ENCODE peak calls at places on chromosomes 4 and X, in five cellular contexts. One of them, this sample, is unnamed.
A peak's percentile ranks its signal among the peaks of the same experiment; 100 is the strongest.

GRCh38 chr4:123858465-123858864 is 461.9 kb downstream of the SPRY1 start:
- DNase-seq in heart right ventricle: no peak
- DNase-seq in hepatocyte: no peak
- DNase-seq in right lobe of liver: no peak
- DNase-seq in CD8-positive, alpha-beta T cell: no peak
- DNase-seq in this sample: no peak

GRCh38 chr4:48103483-48104139 is 30.4 kb downstream of the TXK start:
- DNase-seq in heart right ventricle: no peak
- DNase-seq in hepatocyte: no peak
- DNase-seq in right lobe of liver: no peak
- DNase-seq in CD8-positive, alpha-beta T cell: no peak
- DNase-seq in this sample: no peak

GRCh38 chrX:107135076-107135964 is 16.7 kb upstream of the RBM41 start:
- DNase-seq in CD8-positive, alpha-beta T cell: no peak
- DNase-seq in right lobe of liver: no peak
- DNase-seq in hepatocyte: no peak
- DNase-seq in heart right ventricle: no peak
- DNase-seq in this sample: no peak

GRCh38 chrX:23779025-23779424 is 3.9 kb upstream of the SAT1 start:
- DNase-seq in hepatocyte: no peak
- DNase-seq in CD8-positive, alpha-beta T cell: no peak
- DNase-seq in right lobe of liver: no peak
- DNase-seq in heart right ventricle: no peak
- DNase-seq in this sample: no peak

GRCh38 chrX:105618393-105619101 is 203.8 kb upstream of the NRK start:
- DNase-seq in hepatocyte: no peak
- DNase-seq in heart right ventricle: no peak
- DNase-seq in right lobe of liver: no peak
- DNase-seq in CD8-positive, alpha-beta T cell: no peak
- DNase-seq in this sample: no peak

GRCh38 chrX:9285342-9285771 is 179.5 kb upstream of the TBL1X start:
- DNase-seq in right lobe of liver: no peak
- DNase-seq in heart right ventricle: no peak
- DNase-seq in CD8-positive, alpha-beta T cell: peak; percentile 0
- DNase-seq in hepatocyte: no peak
- DNase-seq in this sample: no peak

GRCh38 chrX:21481761-21482160 is 107.5 kb downstream of the CNKSR2 start:
- DNase-seq in hepatocyte: no peak
- DNase-seq in CD8-positive, alpha-beta T cell: no peak
- DNase-seq in right lobe of liver: no peak
- DNase-seq in heart right ventricle: no peak
- DNase-seq in this sample: no peak

GRCh38 chrX:74781507-74782034 is 143.7 kb downstream of the NEXMIF start:
- DNase-seq in hepatocyte: no peak
- DNase-seq in right lobe of liver: no peak
- DNase-seq in CD8-positive, alpha-beta T cell: no peak
- DNase-seq in heart right ventricle: no peak
- DNase-seq in this sample: no peak

GRCh38 chrX:18406531-18407266 is 18.7 kb upstream of the CDKL5 start:
- DNase-seq in hepatocyte: no peak
- DNase-seq in CD8-positive, alpha-beta T cell: no peak
- DNase-seq in heart right ventricle: no peak
- DNase-seq in right lobe of liver: no peak
- DNase-seq in this sample: no peak

GRCh38 chr4:4574792-4575191 is 32.9 kb upstream of the STX18 start:
- DNase-seq in right lobe of liver: no peak
- DNase-seq in hepatocyte: peak; percentile 87
- DNase-seq in heart right ventricle: peak; percentile 65
- DNase-seq in CD8-positive, alpha-beta T cell: no peak
- DNase-seq in this sample: peak; percentile 50

GRCh38 chrX:31268359-31268758 is 196.5 kb upstream of the FTHL17 start:
- DNase-seq in right lobe of liver: no peak
- DNase-seq in CD8-positive, alpha-beta T cell: no peak
- DNase-seq in hepatocyte: no peak
- DNase-seq in heart right ventricle: no peak
- DNase-seq in this sample: no peak

GRCh38 chrX:113959912-113960626 is 623.8 kb upstream of the HTR2C start:
- DNase-seq in CD8-positive, alpha-beta T cell: no peak
- DNase-seq in heart right ventricle: no peak
- DNase-seq in right lobe of liver: no peak
- DNase-seq in hepatocyte: no peak
- DNase-seq in this sample: no peak

GRCh38 chrX:123975180-123975579 is 13.7 kb downstream of the STAG2 start:
- DNase-seq in hepatocyte: no peak
- DNase-seq in heart right ventricle: no peak
- DNase-seq in right lobe of liver: no peak
- DNase-seq in CD8-positive, alpha-beta T cell: no peak
- DNase-seq in this sample: no peak

GRCh38 chr4:96164814-96165351 is 325.0 kb downstream of the PDHA2 start:
- DNase-seq in CD8-positive, alpha-beta T cell: no peak
- DNase-seq in right lobe of liver: no peak
- DNase-seq in heart right ventricle: no peak
- DNase-seq in hepatocyte: no peak
- DNase-seq in this sample: no peak

GRCh38 chrX:24149346-24150050 is at the start of gene ZFX:
- DNase-seq in right lobe of liver: peak; percentile 69
- DNase-seq in hepatocyte: peak; percentile 77
- DNase-seq in CD8-positive, alpha-beta T cell: peak; percentile 51
- DNase-seq in heart right ventricle: peak; percentile 49
- DNase-seq in this sample: peak; percentile 74

GRCh38 chrX:150896632-150897031 is 1.8 kb downstream of the CD99L2 start:
- DNase-seq in heart right ventricle: no peak
- DNase-seq in CD8-positive, alpha-beta T cell: no peak
- DNase-seq in hepatocyte: no peak
- DNase-seq in right lobe of liver: no peak
- DNase-seq in this sample: no peak

GRCh38 chr4:109801099-109801789 is 555 bp downstream of the CFI start:
- DNase-seq in right lobe of liver: no peak
- DNase-seq in heart right ventricle: no peak
- DNase-seq in CD8-positive, alpha-beta T cell: no peak
- DNase-seq in hepatocyte: no peak
- DNase-seq in this sample: no peak

GRCh38 chrX:116436358-116436816 is at the start of gene SLC6A14:
- DNase-seq in right lobe of liver: no peak
- DNase-seq in CD8-positive, alpha-beta T cell: no peak
- DNase-seq in hepatocyte: peak; percentile 18
- DNase-seq in heart right ventricle: no peak
- DNase-seq in this sample: no peak

GRCh38 chr4:68906238-68907137 is 45.1 kb downstream of the UGT2A3 start:
- DNase-seq in hepatocyte: peak; percentile 30
- DNase-seq in CD8-positive, alpha-beta T cell: no peak
- DNase-seq in heart right ventricle: no peak
- DNase-seq in right lobe of liver: peak; percentile 58
- DNase-seq in this sample: no peak

GRCh38 chr4:83535945-83536648 is at the start of gene GPAT3:
- DNase-seq in heart right ventricle: peak; percentile 77
- DNase-seq in hepatocyte: peak; percentile 84
- DNase-seq in CD8-positive, alpha-beta T cell: peak; percentile 45
- DNase-seq in right lobe of liver: peak; percentile 96
- DNase-seq in this sample: peak; percentile 75

GRCh38 chrX:115561605-115562491 is 874 bp downstream of the PLS3 start:
- DNase-seq in CD8-positive, alpha-beta T cell: no peak
- DNase-seq in heart right ventricle: peak; percentile 38
- DNase-seq in hepatocyte: peak; percentile 80
- DNase-seq in right lobe of liver: peak; percentile 51
- DNase-seq in this sample: peak; percentile 60

GRCh38 chrX:109299091-109299490 is 182.8 kb downstream of the GUCY2F start:
- DNase-seq in heart right ventricle: no peak
- DNase-seq in right lobe of liver: no peak
- DNase-seq in hepatocyte: no peak
- DNase-seq in CD8-positive, alpha-beta T cell: no peak
- DNase-seq in this sample: no peak

GRCh38 chrX:95764972-95765451 is 919.6 kb upstream of the DIAPH2 start:
- DNase-seq in CD8-positive, alpha-beta T cell: no peak
- DNase-seq in hepatocyte: peak; percentile 75
- DNase-seq in heart right ventricle: peak; percentile 2
- DNase-seq in right lobe of liver: peak; percentile 35
- DNase-seq in this sample: no peak

GRCh38 chr4:52585379-52585778 is 73.7 kb downstream of the USP46 start:
- DNase-seq in right lobe of liver: no peak
- DNase-seq in heart right ventricle: no peak
- DNase-seq in hepatocyte: no peak
- DNase-seq in CD8-positive, alpha-beta T cell: no peak
- DNase-seq in this sample: no peak

GRCh38 chrX:20116087-20116574 is 576 bp downstream of the MAP7D2 start:
- DNase-seq in right lobe of liver: no peak
- DNase-seq in hepatocyte: no peak
- DNase-seq in heart right ventricle: no peak
- DNase-seq in CD8-positive, alpha-beta T cell: no peak
- DNase-seq in this sample: no peak

GRCh38 chr4:112075129-112075753 is 70.0 kb upstream of the FAM241A start:
- DNase-seq in CD8-positive, alpha-beta T cell: no peak
- DNase-seq in right lobe of liver: no peak
- DNase-seq in hepatocyte: peak; percentile 67
- DNase-seq in heart right ventricle: no peak
- DNase-seq in this sample: no peak

GRCh38 chr4:13933163-13933562 is 305.6 kb upstream of the BOD1L1 start:
- DNase-seq in hepatocyte: peak; percentile 39
- DNase-seq in heart right ventricle: no peak
- DNase-seq in CD8-positive, alpha-beta T cell: no peak
- DNase-seq in right lobe of liver: no peak
- DNase-seq in this sample: no peak

GRCh38 chr4:24473309-24473721 is 111.0 kb downstream of the DHX15 start:
- DNase-seq in CD8-positive, alpha-beta T cell: no peak
- DNase-seq in right lobe of liver: no peak
- DNase-seq in heart right ventricle: peak; percentile 28
- DNase-seq in hepatocyte: peak; percentile 57
- DNase-seq in this sample: peak; percentile 23

GRCh38 chr4:123072060-123072459 is 149.7 kb upstream of the NUDT6 start:
- DNase-seq in right lobe of liver: no peak
- DNase-seq in heart right ventricle: no peak
- DNase-seq in CD8-positive, alpha-beta T cell: no peak
- DNase-seq in hepatocyte: no peak
- DNase-seq in this sample: no peak

GRCh38 chr4:164221631-164222030 is 532.3 kb upstream of the SMIM31 start:
- DNase-seq in right lobe of liver: no peak
- DNase-seq in heart right ventricle: no peak
- DNase-seq in CD8-positive, alpha-beta T cell: no peak
- DNase-seq in hepatocyte: no peak
- DNase-seq in this sample: no peak

GRCh38 chrX:129726307-129727111 is 12.3 kb upstream of the XPNPEP2 start:
- DNase-seq in right lobe of liver: peak; percentile 66
- DNase-seq in heart right ventricle: peak; percentile 64
- DNase-seq in hepatocyte: peak; percentile 76
- DNase-seq in CD8-positive, alpha-beta T cell: peak; percentile 8
- DNase-seq in this sample: peak; percentile 42

GRCh38 chr4:883377-884095 is 48.6 kb downstream of the GAK start:
- DNase-seq in heart right ventricle: no peak
- DNase-seq in CD8-positive, alpha-beta T cell: no peak
- DNase-seq in hepatocyte: no peak
- DNase-seq in right lobe of liver: no peak
- DNase-seq in this sample: no peak

GRCh38 chrX:53247928-53248327 is 22.9 kb upstream of the KDM5C start:
- DNase-seq in heart right ventricle: no peak
- DNase-seq in hepatocyte: no peak
- DNase-seq in CD8-positive, alpha-beta T cell: no peak
- DNase-seq in right lobe of liver: no peak
- DNase-seq in this sample: no peak

GRCh38 chr4:93203708-93204107 is 624.8 kb upstream of the ATOH1 start:
- DNase-seq in right lobe of liver: no peak
- DNase-seq in hepatocyte: peak; percentile 6
- DNase-seq in CD8-positive, alpha-beta T cell: no peak
- DNase-seq in heart right ventricle: no peak
- DNase-seq in this sample: no peak

GRCh38 chr4:34469518-34469917 is 1774.8 kb downstream of the ARAP2 start:
- DNase-seq in hepatocyte: no peak
- DNase-seq in CD8-positive, alpha-beta T cell: no peak
- DNase-seq in right lobe of liver: no peak
- DNase-seq in heart right ventricle: no peak
- DNase-seq in this sample: no peak

GRCh38 chr4:56658410-56659003 is 22.6 kb downstream of the HOPX start:
- DNase-seq in heart right ventricle: no peak
- DNase-seq in right lobe of liver: no peak
- DNase-seq in CD8-positive, alpha-beta T cell: no peak
- DNase-seq in hepatocyte: no peak
- DNase-seq in this sample: no peak
- H3K27me3 ChIP-seq in heart right ventricle: peaks cover 45% of the 10 kb centered on the region
- H3K27me3 ChIP-seq in right lobe of liver: no peaks in the 10 kb centered on the region
- H3K27me3 ChIP-seq in CD8-positive, alpha-beta T cell: no peaks in the 10 kb centered on the region
- H3K27me3 ChIP-seq in hepatocyte: peaks cover 53% of the 10 kb centered on the region
- H3K27me3 ChIP-seq in this sample: no peaks in the 10 kb centered on the region

DNA sequence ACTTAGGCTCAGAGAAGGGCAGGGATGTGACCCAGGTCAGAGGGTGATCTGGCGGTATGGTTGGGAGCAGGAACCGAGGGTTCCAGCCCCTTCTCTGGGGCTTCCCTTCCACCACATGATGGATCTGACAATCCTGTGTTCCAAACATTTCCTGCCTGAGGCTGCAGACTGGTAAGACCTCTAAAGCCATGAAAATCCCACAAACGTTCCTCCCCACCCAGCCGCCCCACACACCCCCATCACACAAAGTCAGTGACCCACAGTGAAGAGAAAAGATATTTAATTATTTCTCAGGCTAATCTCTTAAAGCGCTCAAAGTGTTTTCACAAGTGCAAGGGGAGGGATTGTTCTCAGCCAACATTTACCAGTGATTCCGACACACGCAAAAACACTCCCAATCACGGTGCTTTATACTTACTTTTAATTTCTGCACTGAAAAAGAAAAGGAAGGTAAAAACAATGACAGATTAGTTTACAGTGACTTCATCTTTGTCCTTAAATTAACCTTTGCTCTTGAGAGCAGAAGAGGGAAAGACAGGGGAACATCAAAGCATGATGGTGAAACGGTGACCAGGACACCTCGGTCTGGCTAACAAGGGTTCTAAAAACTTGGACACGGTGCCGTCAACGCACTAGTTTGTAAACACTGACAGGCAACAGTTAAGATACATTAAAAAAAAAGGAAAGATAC is 42.4 kb downstream of the WDR1 start:
- DNase-seq in hepatocyte: no peak
- DNase-seq in CD8-positive, alpha-beta T cell: no peak
- DNase-seq in heart right ventricle: no peak
- DNase-seq in right lobe of liver: peak; percentile 43
- DNase-seq in this sample: peak; percentile 7
- H3K36me3 ChIP-seq in hepatocyte: no peaks in the 10 kb centered on the region
- H3K36me3 ChIP-seq in CD8-positive, alpha-beta T cell: peaks cover 58% of the 10 kb centered on the region
- H3K36me3 ChIP-seq in heart right ventricle: peaks cover 93% of the 10 kb centered on the region
- H3K36me3 ChIP-seq in right lobe of liver: peaks cover 45% of the 10 kb centered on the region
- H3K36me3 ChIP-seq in this sample: no peaks in the 10 kb centered on the region

GRCh38 chr4:82049294-82049693 is 324.5 kb downstream of the HNRNPD start:
- DNase-seq in CD8-positive, alpha-beta T cell: no peak
- DNase-seq in right lobe of liver: no peak
- DNase-seq in heart right ventricle: no peak
- DNase-seq in hepatocyte: no peak
- DNase-seq in this sample: no peak
- H3K27me3 ChIP-seq in CD8-positive, alpha-beta T cell: no peaks in the 10 kb centered on the region
- H3K27me3 ChIP-seq in right lobe of liver: no peaks in the 10 kb centered on the region
- H3K27me3 ChIP-seq in heart right ventricle: peaks cover 40% of the 10 kb centered on the region
- H3K27me3 ChIP-seq in hepatocyte: peaks cover 21% of the 10 kb centered on the region
- H3K27me3 ChIP-seq in this sample: peaks cover 6% of the 10 kb centered on the region

DNA sequence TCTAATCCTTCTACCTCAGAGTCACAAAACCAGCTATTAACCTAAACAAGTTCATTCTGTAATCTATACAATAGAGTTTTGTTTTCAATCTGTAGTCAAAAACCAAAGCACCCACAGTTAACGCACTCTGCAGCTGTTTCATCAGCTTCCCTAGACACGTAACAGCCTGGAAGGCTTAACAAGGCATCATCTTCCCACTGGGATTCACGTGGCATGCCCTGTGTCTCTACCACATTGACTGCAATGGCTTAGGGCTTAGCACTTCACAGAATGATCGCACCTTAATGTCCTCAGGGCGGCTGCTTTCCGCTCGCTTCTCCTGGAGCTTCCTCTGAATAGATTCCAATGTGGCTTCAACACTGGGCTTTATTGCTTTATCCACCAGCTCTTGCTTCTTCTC is 49.7 kb upstream of the NAP1L5 start:
- DNase-seq in heart right ventricle: no peak
- DNase-seq in hepatocyte: no peak
- DNase-seq in right lobe of liver: no peak
- DNase-seq in CD8-positive, alpha-beta T cell: no peak
- DNase-seq in this sample: no peak
- H3K36me3 ChIP-seq in heart right ventricle: peaks cover 99% of the 10 kb centered on the region
- H3K36me3 ChIP-seq in hepatocyte: peaks cover 3% of the 10 kb centered on the region
- H3K36me3 ChIP-seq in right lobe of liver: peaks cover 26% of the 10 kb centered on the region
- H3K36me3 ChIP-seq in CD8-positive, alpha-beta T cell: no peaks in the 10 kb centered on the region
- H3K36me3 ChIP-seq in this sample: peaks cover 1% of the 10 kb centered on the region